ENCODE peak calls at places on chromosomes 7 and 10, in five cellular contexts. One of them, this sample, is unnamed.

GRCh38 chr7:70238171-70238575 is 639.9 kb downstream of the AUTS2 start:
- DNase-seq in psoas muscle: no peak
- DNase-seq in CD8-positive, alpha-beta memory T cell: no peak
- DNase-seq in brain microvascular endothelial cell: no peak
- DNase-seq in caudate nucleus: no peak
- DNase-seq in this sample: no peak

GRCh38 chr7:116306409-116307048 is 96.2 kb downstream of the TES start:
- DNase-seq in psoas muscle: no peak
- DNase-seq in CD8-positive, alpha-beta memory T cell: no peak
- DNase-seq in brain microvascular endothelial cell: no peak
- DNase-seq in caudate nucleus: no peak
- DNase-seq in this sample: no peak

GRCh38 chr10:71433116-71433982 is 36.6 kb downstream of the CDH23 start:
- DNase-seq in psoas muscle: no peak
- DNase-seq in CD8-positive, alpha-beta memory T cell: no peak
- DNase-seq in brain microvascular endothelial cell: no peak
- DNase-seq in caudate nucleus: no peak
- DNase-seq in this sample: no peak

GRCh38 chr10:78817361-78817760 is 251.4 kb upstream of the ZMIZ1 start:
- DNase-seq in psoas muscle: no peak
- DNase-seq in CD8-positive, alpha-beta memory T cell: no peak
- DNase-seq in brain microvascular endothelial cell: no peak
- DNase-seq in caudate nucleus: no peak
- DNase-seq in this sample: no peak

GRCh38 chr7:125828153-125828690 is 898.6 kb upstream of the POT1 start:
- DNase-seq in psoas muscle: no peak
- DNase-seq in CD8-positive, alpha-beta memory T cell: no peak
- DNase-seq in brain microvascular endothelial cell: peak
- DNase-seq in caudate nucleus: no peak
- DNase-seq in this sample: no peak

GRCh38 chr7:146554568-146554967 is 438.0 kb downstream of the CNTNAP2 start:
- DNase-seq in psoas muscle: no peak
- DNase-seq in CD8-positive, alpha-beta memory T cell: no peak
- DNase-seq in brain microvascular endothelial cell: no peak
- DNase-seq in caudate nucleus: no peak
- DNase-seq in this sample: no peak

GRCh38 chr7:16712916-16713315 is 40.6 kb upstream of the TSPAN13 start:
- DNase-seq in psoas muscle: no peak
- DNase-seq in CD8-positive, alpha-beta memory T cell: no peak
- DNase-seq in brain microvascular endothelial cell: no peak
- DNase-seq in caudate nucleus: no peak
- DNase-seq in this sample: no peak

GRCh38 chr7:105838273-105839141 is 37.9 kb downstream of the ATXN7L1 start:
- DNase-seq in psoas muscle: no peak
- DNase-seq in CD8-positive, alpha-beta memory T cell: no peak
- DNase-seq in brain microvascular endothelial cell: no peak
- DNase-seq in caudate nucleus: no peak
- DNase-seq in this sample: no peak

GRCh38 chr7:8751557-8752231 is 318.3 kb downstream of the NXPH1 start:
- DNase-seq in psoas muscle: no peak
- DNase-seq in CD8-positive, alpha-beta memory T cell: no peak
- DNase-seq in brain microvascular endothelial cell: no peak
- DNase-seq in caudate nucleus: no peak
- DNase-seq in this sample: no peak

GRCh38 chr7:79453558-79454324 is at the start of gene MAGI2:
- DNase-seq in psoas muscle: peak
- DNase-seq in CD8-positive, alpha-beta memory T cell: no peak
- DNase-seq in brain microvascular endothelial cell: peak
- DNase-seq in caudate nucleus: peak
- DNase-seq in this sample: peak

GRCh38 chr7:20831976-20832375 is 45.3 kb upstream of the SP8 start:
- DNase-seq in psoas muscle: no peak
- DNase-seq in CD8-positive, alpha-beta memory T cell: no peak
- DNase-seq in brain microvascular endothelial cell: no peak
- DNase-seq in caudate nucleus: no peak
- DNase-seq in this sample: no peak

GRCh38 chr10:47188156-47188555 is 111.8 kb upstream of the GDF10 start:
- DNase-seq in psoas muscle: no peak
- DNase-seq in CD8-positive, alpha-beta memory T cell: no peak
- DNase-seq in brain microvascular endothelial cell: no peak
- DNase-seq in caudate nucleus: no peak
- DNase-seq in this sample: no peak

GRCh38 chr10:23516530-23516929 is 77.7 kb downstream of the OTUD1 start:
- DNase-seq in psoas muscle: no peak
- DNase-seq in CD8-positive, alpha-beta memory T cell: no peak
- DNase-seq in brain microvascular endothelial cell: peak
- DNase-seq in caudate nucleus: no peak
- DNase-seq in this sample: no peak

GRCh38 chr7:157827045-157827862 is 490.4 kb downstream of the DNAJB6 start:
- DNase-seq in psoas muscle: no peak
- DNase-seq in CD8-positive, alpha-beta memory T cell: no peak
- DNase-seq in brain microvascular endothelial cell: no peak
- DNase-seq in caudate nucleus: no peak
- DNase-seq in this sample: no peak

GRCh38 chr7:136692221-136692620 is 176.2 kb upstream of the CHRM2 start:
- DNase-seq in psoas muscle: no peak
- DNase-seq in CD8-positive, alpha-beta memory T cell: no peak
- DNase-seq in brain microvascular endothelial cell: no peak
- DNase-seq in caudate nucleus: no peak
- DNase-seq in this sample: no peak

GRCh38 chr10:11015371-11015934 is 2.2 kb upstream of the CELF2 start:
- DNase-seq in psoas muscle: no peak
- DNase-seq in CD8-positive, alpha-beta memory T cell: no peak
- DNase-seq in brain microvascular endothelial cell: no peak
- DNase-seq in caudate nucleus: no peak
- DNase-seq in this sample: no peak

DNA sequence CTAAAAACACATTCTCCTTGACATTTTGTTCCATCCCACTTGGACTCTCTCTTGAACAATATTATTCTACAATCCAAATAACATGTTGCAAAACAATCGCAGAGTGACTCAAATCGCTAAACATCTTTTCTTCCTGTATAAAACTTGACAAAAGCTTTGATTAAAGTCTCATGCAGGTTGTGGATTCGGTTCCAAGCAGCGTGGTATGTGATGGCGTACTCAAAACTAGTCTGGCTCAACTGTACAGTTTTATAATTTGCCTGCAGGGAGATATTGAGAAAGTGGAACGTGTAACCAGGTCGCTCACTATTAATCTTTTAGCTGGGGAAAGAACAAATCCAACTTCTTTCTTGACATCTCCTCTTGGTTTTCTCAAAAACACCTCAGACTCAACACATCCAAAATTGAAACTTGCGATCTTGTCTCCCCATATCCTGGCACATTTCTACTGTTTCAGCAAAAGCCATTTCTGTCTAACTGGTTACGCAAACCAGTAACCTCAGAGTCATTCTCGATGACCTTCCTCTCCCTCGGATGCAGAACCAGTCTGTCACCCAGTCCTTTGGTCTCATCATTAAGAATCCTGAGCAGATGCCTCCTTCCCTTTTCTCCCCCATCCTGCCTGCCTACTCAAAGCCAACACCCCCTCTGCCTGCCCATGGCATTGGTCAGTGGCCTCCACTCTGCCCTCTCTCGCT is 100.1 kb downstream of the CACNB2 start:
- DNase-seq in psoas muscle: no peak
- DNase-seq in CD8-positive, alpha-beta memory T cell: no peak
- DNase-seq in brain microvascular endothelial cell: no peak
- DNase-seq in caudate nucleus: no peak
- DNase-seq in this sample: no peak
- H3K27ac ChIP-seq in psoas muscle: no peak
- H3K27ac ChIP-seq in CD8-positive, alpha-beta memory T cell: no peak
- H3K27ac ChIP-seq in brain microvascular endothelial cell: no peak
- H3K27ac ChIP-seq in caudate nucleus: no peak
- H3K27ac ChIP-seq in this sample: no peak

DNA sequence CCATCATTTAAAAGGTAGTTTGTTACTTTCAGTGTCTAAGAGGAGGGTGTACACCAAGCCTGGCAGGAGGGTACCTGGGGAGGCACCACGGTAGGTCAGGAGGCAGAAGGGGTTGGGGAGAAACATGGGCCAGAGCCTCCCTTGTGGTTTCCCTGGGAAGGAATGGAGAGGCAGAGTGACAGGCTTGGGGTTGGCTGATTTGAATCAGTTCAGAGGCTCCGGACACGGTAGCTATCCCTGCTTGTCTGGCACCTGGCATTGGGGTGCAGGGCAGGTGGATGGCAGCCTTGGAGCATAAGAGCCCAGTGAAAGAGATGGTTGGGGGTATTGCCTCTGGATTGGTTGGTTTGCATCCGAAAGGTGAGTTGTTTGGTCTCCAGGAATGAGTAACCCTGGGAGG is 30.2 kb upstream of the PFKP start:
- DNase-seq in psoas muscle: no peak
- DNase-seq in CD8-positive, alpha-beta memory T cell: no peak
- DNase-seq in brain microvascular endothelial cell: no peak
- DNase-seq in caudate nucleus: no peak
- DNase-seq in this sample: no peak
- H3K27ac ChIP-seq in psoas muscle: no peak
- H3K27ac ChIP-seq in CD8-positive, alpha-beta memory T cell: no peak
- H3K27ac ChIP-seq in brain microvascular endothelial cell: no peak
- H3K27ac ChIP-seq in caudate nucleus: no peak
- H3K27ac ChIP-seq in this sample: no peak

GRCh38 chr7:28406192-28406591 is 6.1 kb upstream of the CREB5 start:
- DNase-seq in psoas muscle: no peak
- DNase-seq in CD8-positive, alpha-beta memory T cell: no peak
- DNase-seq in brain microvascular endothelial cell: no peak
- DNase-seq in caudate nucleus: no peak
- DNase-seq in this sample: no peak

GRCh38 chr7:28407643-28408042 is 4.7 kb upstream of the CREB5 start:
- DNase-seq in psoas muscle: no peak
- DNase-seq in CD8-positive, alpha-beta memory T cell: no peak
- DNase-seq in brain microvascular endothelial cell: peak
- DNase-seq in caudate nucleus: no peak
- DNase-seq in this sample: no peak

GRCh38 chr7:28409716-28410627 is 2.3 kb upstream of the CREB5 start:
- DNase-seq in psoas muscle: peak
- DNase-seq in CD8-positive, alpha-beta memory T cell: no peak
- DNase-seq in brain microvascular endothelial cell: peak
- DNase-seq in caudate nucleus: no peak
- DNase-seq in this sample: no peak

GRCh38 chr7:28408974-28409715 is 3.2 kb upstream of the CREB5 start:
- DNase-seq in psoas muscle: peak
- DNase-seq in CD8-positive, alpha-beta memory T cell: peak
- DNase-seq in brain microvascular endothelial cell: peak
- DNase-seq in caudate nucleus: peak
- DNase-seq in this sample: peak

GRCh38 chr7:28408105-28408973 is 4.0 kb upstream of the CREB5 start:
- DNase-seq in psoas muscle: peak
- DNase-seq in CD8-positive, alpha-beta memory T cell: no peak
- DNase-seq in brain microvascular endothelial cell: no peak
- DNase-seq in caudate nucleus: no peak
- DNase-seq in this sample: no peak
- H3K27ac ChIP-seq in psoas muscle: peak
- H3K27ac ChIP-seq in CD8-positive, alpha-beta memory T cell: no peak
- H3K27ac ChIP-seq in brain microvascular endothelial cell: peak
- H3K27ac ChIP-seq in caudate nucleus: peak
- H3K27ac ChIP-seq in this sample: peak

GRCh38 chr10:110636932-110637557 is 7.1 kb upstream of the RBM20 start:
- DNase-seq in psoas muscle: peak
- DNase-seq in CD8-positive, alpha-beta memory T cell: no peak
- DNase-seq in brain microvascular endothelial cell: peak
- DNase-seq in caudate nucleus: no peak
- DNase-seq in this sample: no peak
- H3K27ac ChIP-seq in psoas muscle: peak
- H3K27ac ChIP-seq in CD8-positive, alpha-beta memory T cell: no peak
- H3K27ac ChIP-seq in brain microvascular endothelial cell: peak
- H3K27ac ChIP-seq in caudate nucleus: no peak
- H3K27ac ChIP-seq in this sample: no peak

DNA sequence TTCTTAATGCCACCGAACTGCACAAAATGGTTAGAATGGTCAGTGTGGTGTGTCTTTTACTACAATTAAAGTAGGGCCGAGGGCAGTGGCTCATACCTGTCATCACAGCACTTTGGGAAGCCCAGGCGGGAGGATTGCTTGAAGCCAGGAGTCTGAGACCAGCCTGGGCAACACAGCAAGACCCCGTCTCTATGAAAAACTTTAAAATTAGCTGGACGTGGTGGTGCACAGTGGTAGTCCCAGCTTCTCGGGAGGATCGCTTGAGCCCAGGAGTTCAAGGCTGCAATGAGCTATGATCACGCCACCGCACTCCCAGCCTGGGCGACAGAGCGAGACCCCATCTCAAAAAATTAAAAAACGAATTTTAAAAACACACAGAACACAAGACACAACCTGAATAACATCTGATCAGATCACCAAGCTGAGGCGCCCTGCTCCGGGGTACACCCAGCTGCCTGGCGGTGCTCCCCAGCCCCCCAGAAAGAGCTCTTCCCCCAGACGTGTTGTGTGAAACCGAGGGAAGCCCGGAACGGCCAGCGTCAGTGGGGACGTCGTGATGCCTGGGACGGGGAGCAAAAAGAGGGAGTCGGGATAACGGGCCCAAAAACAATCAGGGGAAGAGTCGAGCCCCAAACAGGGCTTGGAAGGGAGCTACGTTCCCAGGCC is 80.6 kb upstream of the PDGFA start:
- DNase-seq in psoas muscle: no peak
- DNase-seq in CD8-positive, alpha-beta memory T cell: no peak
- DNase-seq in brain microvascular endothelial cell: no peak
- DNase-seq in caudate nucleus: no peak
- DNase-seq in this sample: no peak
- H3K27ac ChIP-seq in psoas muscle: no peak
- H3K27ac ChIP-seq in CD8-positive, alpha-beta memory T cell: no peak
- H3K27ac ChIP-seq in brain microvascular endothelial cell: no peak
- H3K27ac ChIP-seq in caudate nucleus: no peak
- H3K27ac ChIP-seq in this sample: no peak